ENCODE peak calls at places on chromosomes 2 and 18, in nine cellular contexts. One of them, this sample, is unnamed.
A peak's percentile ranks its signal among the peaks of the same experiment; 100 is the strongest.

GRCh38 chr2:174878537-174879147 is 114.4 kb upstream of the CHRNA1 start:
- DNase-seq in H9: no peak
- DNase-seq in A549: no peak
- DNase-seq in BJ: no peak
- DNase-seq in epithelial cell of esophagus: peak; percentile 37
- DNase-seq in GM12865: peak; percentile 7
- DNase-seq in AG10803: peak; percentile 38
- DNase-seq in tibial artery: no peak
- DNase-seq in astrocyte of the spinal cord: peak; percentile 62
- DNase-seq in this sample: no peak

GRCh38 chr2:160201849-160202539 is 1.9 kb upstream of the ITGB6 start:
- DNase-seq in H9: no peak
- DNase-seq in A549: no peak
- DNase-seq in BJ: no peak
- DNase-seq in epithelial cell of esophagus: no peak
- DNase-seq in GM12865: peak; percentile 35
- DNase-seq in AG10803: no peak
- DNase-seq in tibial artery: no peak
- DNase-seq in astrocyte of the spinal cord: no peak
- DNase-seq in this sample: no peak

GRCh38 chr18:36662000-36662399 is 166.8 kb downstream of the TPGS2 start:
- DNase-seq in H9: peak; percentile 55
- DNase-seq in A549: peak; percentile 18
- DNase-seq in BJ: no peak
- DNase-seq in epithelial cell of esophagus: peak; percentile 42
- DNase-seq in GM12865: peak; percentile 41
- DNase-seq in AG10803: peak; percentile 26
- DNase-seq in tibial artery: no peak
- DNase-seq in astrocyte of the spinal cord: no peak
- DNase-seq in this sample: no peak

GRCh38 chr2:134253804-134254203 is at the start of gene MGAT5:
- DNase-seq in H9: no peak
- DNase-seq in A549: no peak
- DNase-seq in BJ: no peak
- DNase-seq in epithelial cell of esophagus: peak; percentile 46
- DNase-seq in GM12865: peak; percentile 62
- DNase-seq in AG10803: no peak
- DNase-seq in tibial artery: no peak
- DNase-seq in astrocyte of the spinal cord: no peak
- DNase-seq in this sample: peak; percentile 82

GRCh38 chr2:173002751-173003541 is 72.7 kb upstream of the MAP3K20 start:
- DNase-seq in H9: no peak
- DNase-seq in A549: peak; percentile 97
- DNase-seq in BJ: no peak
- DNase-seq in epithelial cell of esophagus: no peak
- DNase-seq in GM12865: no peak
- DNase-seq in AG10803: no peak
- DNase-seq in tibial artery: no peak
- DNase-seq in astrocyte of the spinal cord: no peak
- DNase-seq in this sample: no peak

GRCh38 chr18:37668971-37669747 is 103.6 kb upstream of the CELF4 start:
- DNase-seq in H9: peak; percentile 65
- DNase-seq in A549: no peak
- DNase-seq in BJ: no peak
- DNase-seq in epithelial cell of esophagus: no peak
- DNase-seq in GM12865: no peak
- DNase-seq in AG10803: no peak
- DNase-seq in tibial artery: no peak
- DNase-seq in astrocyte of the spinal cord: no peak
- DNase-seq in this sample: no peak

GRCh38 chr18:711330-711692 is 1.1 kb downstream of the ENOSF1 start:
- DNase-seq in H9: no peak
- DNase-seq in A549: peak; percentile 12
- DNase-seq in BJ: no peak
- DNase-seq in epithelial cell of esophagus: no peak
- DNase-seq in GM12865: no peak
- DNase-seq in AG10803: no peak
- DNase-seq in tibial artery: no peak
- DNase-seq in astrocyte of the spinal cord: no peak
- DNase-seq in this sample: no peak

GRCh38 chr2:236545814-236546480 is 23.7 kb upstream of the ACKR3 start:
- DNase-seq in H9: no peak
- DNase-seq in A549: no peak
- DNase-seq in BJ: no peak
- DNase-seq in epithelial cell of esophagus: no peak
- DNase-seq in GM12865: peak; percentile 88
- DNase-seq in AG10803: no peak
- DNase-seq in tibial artery: no peak
- DNase-seq in astrocyte of the spinal cord: no peak
- DNase-seq in this sample: no peak

GRCh38 chr2:71598526-71598925 is 145.2 kb downstream of the DYSF start:
- DNase-seq in H9: no peak
- DNase-seq in A549: no peak
- DNase-seq in BJ: no peak
- DNase-seq in epithelial cell of esophagus: no peak
- DNase-seq in GM12865: no peak
- DNase-seq in AG10803: no peak
- DNase-seq in tibial artery: no peak
- DNase-seq in astrocyte of the spinal cord: no peak
- DNase-seq in this sample: no peak

GRCh38 chr18:38459086-38459485 is 893.5 kb upstream of the CELF4 start:
- DNase-seq in H9: no peak
- DNase-seq in A549: no peak
- DNase-seq in BJ: no peak
- DNase-seq in epithelial cell of esophagus: no peak
- DNase-seq in GM12865: no peak
- DNase-seq in AG10803: no peak
- DNase-seq in tibial artery: no peak
- DNase-seq in astrocyte of the spinal cord: no peak
- DNase-seq in this sample: no peak

DNA sequence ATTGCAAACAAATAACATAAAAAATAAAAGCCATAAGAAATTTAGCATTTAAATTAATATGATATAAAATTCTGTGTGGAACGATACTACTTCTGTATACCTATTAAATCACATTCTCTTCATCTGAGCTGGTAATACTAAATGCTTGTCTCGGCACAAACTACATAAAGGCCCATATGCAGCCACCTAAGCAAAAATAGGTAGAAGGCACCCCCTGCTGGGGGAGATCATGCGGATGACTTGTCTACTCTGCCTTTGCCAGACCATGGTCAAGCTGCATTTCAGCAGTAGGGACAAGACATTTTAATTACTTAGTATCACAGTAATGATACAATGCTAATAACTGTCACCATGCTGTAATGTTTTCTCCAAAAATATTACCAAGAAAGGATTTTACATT is 108.0 kb downstream of the CDH19 start:
- DNase-seq in H9: peak; percentile 69
- DNase-seq in A549: peak; percentile 71
- DNase-seq in BJ: no peak
- DNase-seq in epithelial cell of esophagus: peak; percentile 79
- DNase-seq in GM12865: peak; percentile 31
- DNase-seq in AG10803: no peak
- DNase-seq in tibial artery: no peak
- DNase-seq in astrocyte of the spinal cord: peak; percentile 48
- DNase-seq in this sample: no peak
- TF ChIP-seq CTCF in H9: peak; percentile 84
- TF ChIP-seq CTCF in A549: peak; percentile 47
- TF ChIP-seq CTCF in BJ: no peak
- TF ChIP-seq CTCF in epithelial cell of esophagus: peak; percentile 79
- TF ChIP-seq CTCF in GM12865: peak; percentile 21
- TF ChIP-seq CTCF in AG10803: no peak
- TF ChIP-seq CTCF in tibial artery: peak; percentile 14
- TF ChIP-seq CTCF in astrocyte of the spinal cord: peak; percentile 39
- TF ChIP-seq CTCF in this sample: no peak

GRCh38 chr2:222554511-222554910 is 101.4 kb downstream of the FARSB start:
- DNase-seq in H9: no peak
- DNase-seq in A549: no peak
- DNase-seq in BJ: no peak
- DNase-seq in epithelial cell of esophagus: no peak
- DNase-seq in GM12865: no peak
- DNase-seq in AG10803: no peak
- DNase-seq in tibial artery: no peak
- DNase-seq in astrocyte of the spinal cord: no peak
- DNase-seq in this sample: no peak

GRCh38 chr2:222545821-222546540 is 109.9 kb downstream of the FARSB start:
- DNase-seq in H9: no peak
- DNase-seq in A549: no peak
- DNase-seq in BJ: no peak
- DNase-seq in epithelial cell of esophagus: no peak
- DNase-seq in GM12865: no peak
- DNase-seq in AG10803: no peak
- DNase-seq in tibial artery: no peak
- DNase-seq in astrocyte of the spinal cord: no peak
- DNase-seq in this sample: no peak

GRCh38 chr2:222547108-222547507 is 108.8 kb downstream of the FARSB start:
- DNase-seq in H9: no peak
- DNase-seq in A549: no peak
- DNase-seq in BJ: no peak
- DNase-seq in epithelial cell of esophagus: peak; percentile 25
- DNase-seq in GM12865: no peak
- DNase-seq in AG10803: no peak
- DNase-seq in tibial artery: no peak
- DNase-seq in astrocyte of the spinal cord: no peak
- DNase-seq in this sample: no peak

GRCh38 chr2:222548997-222549396 is 106.9 kb downstream of the FARSB start:
- DNase-seq in H9: peak; percentile 53
- DNase-seq in A549: no peak
- DNase-seq in BJ: no peak
- DNase-seq in epithelial cell of esophagus: no peak
- DNase-seq in GM12865: no peak
- DNase-seq in AG10803: peak; percentile 18
- DNase-seq in tibial artery: no peak
- DNase-seq in astrocyte of the spinal cord: peak; percentile 52
- DNase-seq in this sample: no peak
- TF ChIP-seq CTCF in H9: peak; percentile 23
- TF ChIP-seq CTCF in A549: no peak
- TF ChIP-seq CTCF in BJ: no peak
- TF ChIP-seq CTCF in epithelial cell of esophagus: no peak
- TF ChIP-seq CTCF in GM12865: no peak
- TF ChIP-seq CTCF in AG10803: peak; percentile 23
- TF ChIP-seq CTCF in tibial artery: no peak
- TF ChIP-seq CTCF in astrocyte of the spinal cord: peak; percentile 10
- TF ChIP-seq CTCF in this sample: no peak

DNA sequence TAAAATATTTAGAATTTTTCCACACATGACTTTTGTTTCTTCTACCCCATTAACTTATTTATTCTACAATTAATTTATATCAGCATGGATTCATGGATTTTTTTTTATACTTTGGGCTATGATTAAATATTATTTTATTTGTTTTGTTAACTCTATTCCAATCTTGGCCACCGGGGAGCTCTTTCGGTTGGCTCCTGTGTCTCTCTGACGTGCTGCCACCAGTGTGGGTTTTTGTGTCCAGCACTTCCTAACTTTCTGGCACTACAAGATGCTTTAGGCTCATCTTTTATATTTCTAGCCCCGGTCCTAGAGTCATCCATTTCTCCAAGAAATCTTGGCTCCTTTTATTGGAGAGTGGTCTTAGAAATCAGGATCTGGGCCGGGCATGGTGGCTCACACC is 18.9 kb downstream of the AQP12B start:
- DNase-seq in H9: peak; percentile 11
- DNase-seq in A549: no peak
- DNase-seq in BJ: no peak
- DNase-seq in epithelial cell of esophagus: no peak
- DNase-seq in GM12865: no peak
- DNase-seq in AG10803: no peak
- DNase-seq in tibial artery: no peak
- DNase-seq in astrocyte of the spinal cord: no peak
- DNase-seq in this sample: no peak
- TF ChIP-seq CTCF in H9: peak; percentile 30
- TF ChIP-seq CTCF in A549: no peak
- TF ChIP-seq CTCF in BJ: no peak
- TF ChIP-seq CTCF in epithelial cell of esophagus: no peak
- TF ChIP-seq CTCF in GM12865: no peak
- TF ChIP-seq CTCF in AG10803: no peak
- TF ChIP-seq CTCF in tibial artery: no peak
- TF ChIP-seq CTCF in astrocyte of the spinal cord: peak; percentile 13
- TF ChIP-seq CTCF in this sample: no peak

GRCh38 chr18:64332851-64333250 is 184.0 kb upstream of the LINC00305 start:
- DNase-seq in H9: no peak
- DNase-seq in A549: no peak
- DNase-seq in BJ: no peak
- DNase-seq in epithelial cell of esophagus: no peak
- DNase-seq in GM12865: no peak
- DNase-seq in AG10803: no peak
- DNase-seq in tibial artery: no peak
- DNase-seq in astrocyte of the spinal cord: no peak
- DNase-seq in this sample: no peak

GRCh38 chr18:64330976-64331375 is 182.1 kb upstream of the LINC00305 start:
- DNase-seq in H9: no peak
- DNase-seq in A549: no peak
- DNase-seq in BJ: no peak
- DNase-seq in epithelial cell of esophagus: no peak
- DNase-seq in GM12865: no peak
- DNase-seq in AG10803: no peak
- DNase-seq in tibial artery: no peak
- DNase-seq in astrocyte of the spinal cord: no peak
- DNase-seq in this sample: no peak

GRCh38 chr18:64333584-64333983 is 184.7 kb upstream of the LINC00305 start:
- DNase-seq in H9: no peak
- DNase-seq in A549: no peak
- DNase-seq in BJ: no peak
- DNase-seq in epithelial cell of esophagus: peak; percentile 1
- DNase-seq in GM12865: no peak
- DNase-seq in AG10803: no peak
- DNase-seq in tibial artery: no peak
- DNase-seq in astrocyte of the spinal cord: no peak
- DNase-seq in this sample: no peak

GRCh38 chr18:64330161-64330560 is 181.3 kb upstream of the LINC00305 start:
- DNase-seq in H9: peak; percentile 49
- DNase-seq in A549: peak; percentile 4
- DNase-seq in BJ: no peak
- DNase-seq in epithelial cell of esophagus: no peak
- DNase-seq in GM12865: peak; percentile 26
- DNase-seq in AG10803: no peak
- DNase-seq in tibial artery: no peak
- DNase-seq in astrocyte of the spinal cord: no peak
- DNase-seq in this sample: no peak

DNA sequence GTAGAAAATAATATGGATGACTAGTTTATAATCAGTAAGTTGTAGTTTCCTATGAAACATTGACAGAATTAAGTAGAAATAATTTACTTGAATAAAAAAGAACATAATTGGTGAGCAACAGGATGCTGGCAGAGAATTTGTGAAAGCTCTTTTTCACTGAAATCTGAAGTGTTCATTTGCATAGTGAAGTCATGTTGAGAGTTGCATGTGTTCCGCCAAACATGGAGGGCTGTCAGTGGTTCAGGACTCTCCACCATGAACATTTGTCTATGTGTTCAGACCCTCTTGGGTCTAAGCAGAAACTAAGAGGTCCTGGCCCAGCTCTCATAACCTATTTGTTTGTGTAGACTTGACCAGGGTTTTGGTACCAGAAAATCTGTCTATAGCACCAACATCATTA is 182.5 kb upstream of the LINC00305 start:
- DNase-seq in H9: no peak
- DNase-seq in A549: no peak
- DNase-seq in BJ: no peak
- DNase-seq in epithelial cell of esophagus: no peak
- DNase-seq in GM12865: peak; percentile 2
- DNase-seq in AG10803: no peak
- DNase-seq in tibial artery: no peak
- DNase-seq in astrocyte of the spinal cord: no peak
- DNase-seq in this sample: no peak
- TF ChIP-seq CTCF in H9: no peak
- TF ChIP-seq CTCF in A549: no peak
- TF ChIP-seq CTCF in BJ: no peak
- TF ChIP-seq CTCF in epithelial cell of esophagus: no peak
- TF ChIP-seq CTCF in GM12865: no peak
- TF ChIP-seq CTCF in AG10803: no peak
- TF ChIP-seq CTCF in tibial artery: no peak
- TF ChIP-seq CTCF in astrocyte of the spinal cord: no peak
- TF ChIP-seq CTCF in this sample: no peak

GRCh38 chr2:98923244-98923940 is 12.6 kb downstream of the CRACDL start:
- DNase-seq in H9: no peak
- DNase-seq in A549: no peak
- DNase-seq in BJ: no peak
- DNase-seq in epithelial cell of esophagus: no peak
- DNase-seq in GM12865: no peak
- DNase-seq in AG10803: no peak
- DNase-seq in tibial artery: no peak
- DNase-seq in astrocyte of the spinal cord: no peak
- DNase-seq in this sample: no peak
- TF ChIP-seq CTCF in H9: peak; percentile 67
- TF ChIP-seq CTCF in A549: peak; percentile 16
- TF ChIP-seq CTCF in BJ: no peak
- TF ChIP-seq CTCF in epithelial cell of esophagus: no peak
- TF ChIP-seq CTCF in GM12865: peak; percentile 26
- TF ChIP-seq CTCF in AG10803: peak; percentile 3
- TF ChIP-seq CTCF in tibial artery: no peak
- TF ChIP-seq CTCF in astrocyte of the spinal cord: no peak
- TF ChIP-seq CTCF in this sample: no peak

This sample was measured in pancreas.